ENCODE peak calls at places on chromosomes 5 and 9, in four cellular contexts. One of them, this sample, is unnamed.

GRCh38 chr5:99022250-99022649 is 93.4 kb upstream of the CHD1 start:
- DNase-seq in hepatocyte: no peak
- DNase-seq in brain microvascular endothelial cell: no peak
- DNase-seq in fibroblast of the aortic adventitia: no peak
- DNase-seq in this sample: no peak

GRCh38 chr5:18736051-18736398 is 1101.8 kb downstream of the TAF11L14 start:
- DNase-seq in hepatocyte: no peak
- DNase-seq in brain microvascular endothelial cell: no peak
- DNase-seq in fibroblast of the aortic adventitia: no peak
- DNase-seq in this sample: no peak

GRCh38 chr9:93896496-93897033 is 58.6 kb downstream of the BARX1 start:
- DNase-seq in hepatocyte: no peak
- DNase-seq in brain microvascular endothelial cell: no peak
- DNase-seq in fibroblast of the aortic adventitia: no peak
- DNase-seq in this sample: no peak

GRCh38 chr5:6202615-6203365 is 175.6 kb downstream of the MED10 start:
- DNase-seq in hepatocyte: no peak
- DNase-seq in brain microvascular endothelial cell: no peak
- DNase-seq in fibroblast of the aortic adventitia: no peak
- DNase-seq in this sample: no peak

GRCh38 chr5:1503301-1504243 is 20.2 kb downstream of the LPCAT1 start:
- DNase-seq in hepatocyte: no peak
- DNase-seq in brain microvascular endothelial cell: no peak
- DNase-seq in fibroblast of the aortic adventitia: peak
- DNase-seq in this sample: peak

GRCh38 chr9:114386886-114387677 is 700 bp downstream of the AKNA start:
- DNase-seq in hepatocyte: peak
- DNase-seq in brain microvascular endothelial cell: no peak
- DNase-seq in fibroblast of the aortic adventitia: no peak
- DNase-seq in this sample: no peak

GRCh38 chr9:129175825-129176633 is 2.0 kb downstream of the IER5L start:
- DNase-seq in hepatocyte: peak
- DNase-seq in brain microvascular endothelial cell: peak
- DNase-seq in fibroblast of the aortic adventitia: peak
- DNase-seq in this sample: peak

GRCh38 chr5:69238760-69239251 is 4.1 kb downstream of the CDK7 start:
- DNase-seq in hepatocyte: no peak
- DNase-seq in brain microvascular endothelial cell: peak
- DNase-seq in fibroblast of the aortic adventitia: peak
- DNase-seq in this sample: peak

GRCh38 chr5:80597500-80597899 is 27.4 kb upstream of the ANKRD34B start:
- DNase-seq in hepatocyte: no peak
- DNase-seq in brain microvascular endothelial cell: no peak
- DNase-seq in fibroblast of the aortic adventitia: no peak
- DNase-seq in this sample: no peak

GRCh38 chr9:131671150-131671549 is 68.7 kb downstream of the RAPGEF1 start:
- DNase-seq in hepatocyte: no peak
- DNase-seq in brain microvascular endothelial cell: no peak
- DNase-seq in fibroblast of the aortic adventitia: no peak
- DNase-seq in this sample: no peak

GRCh38 chr9:88477300-88477751 is 57.7 kb upstream of the NXNL2 start:
- DNase-seq in hepatocyte: no peak
- DNase-seq in brain microvascular endothelial cell: peak
- DNase-seq in fibroblast of the aortic adventitia: peak
- DNase-seq in this sample: peak

GRCh38 chr5:139635606-139636206 is 12.4 kb upstream of the CXXC5 start:
- DNase-seq in hepatocyte: peak
- DNase-seq in brain microvascular endothelial cell: peak
- DNase-seq in fibroblast of the aortic adventitia: peak
- DNase-seq in this sample: peak

GRCh38 chr5:34012791-34013190 is 4.9 kb upstream of the AMACR start:
- DNase-seq in hepatocyte: no peak
- DNase-seq in brain microvascular endothelial cell: no peak
- DNase-seq in fibroblast of the aortic adventitia: peak
- DNase-seq in this sample: no peak

GRCh38 chr5:111742595-111742994 is 14.4 kb downstream of the NREP start:
- DNase-seq in hepatocyte: peak
- DNase-seq in brain microvascular endothelial cell: peak
- DNase-seq in fibroblast of the aortic adventitia: peak
- DNase-seq in this sample: peak

GRCh38 chr9:108911820-108912219 is 22.1 kb downstream of the ELP1 start:
- DNase-seq in hepatocyte: no peak
- DNase-seq in brain microvascular endothelial cell: no peak
- DNase-seq in fibroblast of the aortic adventitia: no peak
- DNase-seq in this sample: no peak

GRCh38 chr5:179612577-179613459 is 10.7 kb downstream of the HNRNPH1 start:
- DNase-seq in hepatocyte: no peak
- DNase-seq in brain microvascular endothelial cell: no peak
- DNase-seq in fibroblast of the aortic adventitia: peak
- DNase-seq in this sample: no peak

GRCh38 chr5:112174959-112175594 is 244.0 kb downstream of the EPB41L4A start:
- DNase-seq in hepatocyte: peak
- DNase-seq in brain microvascular endothelial cell: peak
- DNase-seq in fibroblast of the aortic adventitia: peak
- DNase-seq in this sample: peak

GRCh38 chr9:69389437-69389995 is 64.5 kb downstream of the ENTREP1 start:
- DNase-seq in hepatocyte: no peak
- DNase-seq in brain microvascular endothelial cell: no peak
- DNase-seq in fibroblast of the aortic adventitia: no peak
- DNase-seq in this sample: peak

GRCh38 chr5:159456722-159457462 is 126.6 kb upstream of the IL12B start:
- DNase-seq in hepatocyte: no peak
- DNase-seq in brain microvascular endothelial cell: no peak
- DNase-seq in fibroblast of the aortic adventitia: peak
- DNase-seq in this sample: no peak

GRCh38 chr9:87193925-87194380 is 246.6 kb upstream of the GAS1 start:
- DNase-seq in hepatocyte: peak
- DNase-seq in brain microvascular endothelial cell: peak
- DNase-seq in fibroblast of the aortic adventitia: peak
- DNase-seq in this sample: peak

GRCh38 chr5:154092356-154092755 is 53.6 kb downstream of the MFAP3 start:
- DNase-seq in hepatocyte: peak
- DNase-seq in brain microvascular endothelial cell: peak
- DNase-seq in fibroblast of the aortic adventitia: peak
- DNase-seq in this sample: peak

GRCh38 chr9:133485531-133486260 is 6.8 kb upstream of the SLC2A6 start:
- DNase-seq in hepatocyte: no peak
- DNase-seq in brain microvascular endothelial cell: no peak
- DNase-seq in fibroblast of the aortic adventitia: no peak
- DNase-seq in this sample: no peak

GRCh38 chr9:76342201-76342600 is 52.0 kb downstream of the RFK start:
- DNase-seq in hepatocyte: no peak
- DNase-seq in brain microvascular endothelial cell: no peak
- DNase-seq in fibroblast of the aortic adventitia: no peak
- DNase-seq in this sample: peak